ENCODE peak calls at places on chromosomes 7 and 10, in nine cellular contexts. One of them, this sample, is unnamed.

GRCh38 chr7:30412810-30413504 is 65.6 kb downstream of the NOD1 start:
- DNase-seq in activated naive CD4-positive, alpha-beta T cell treated with anti-CD3 and anti-CD28 coated beads, Interleukin-2, amount 10 ng/mL, durations not matched to agents 7 days and 5 days: no peak
- DNase-seq in activated CD8-positive, alpha-beta memory T cell treated with anti-CD3 and anti-CD28 coated beads, Interleukin-2, amount 50 U/mL, for 4 hours: no peak
- DNase-seq in M059J: peak; percentile 88
- DNase-seq in stimulated activated naive B cell treated with anti-CD40 and anti-IgM and Interleukin-4, amounts not matched to agents 10 μg/mL and 1 μg/mL and 100 μg/mL, for 72 hours: no peak
- DNase-seq in endothelial cell: peak; percentile 35
- DNase-seq in tibial nerve: peak; percentile 53
- DNase-seq in activated B cell treated with CpG ODN at 0.5 μM for 24 hours: no peak
- DNase-seq in PC-3: peak; percentile 85
- DNase-seq in this sample: peak; percentile 73

GRCh38 chr10:95406651-95407280 is 116.0 kb upstream of the PDLIM1 start:
- DNase-seq in activated CD8-positive, alpha-beta memory T cell treated with anti-CD3 and anti-CD28 coated beads, Interleukin-2, amount 50 U/mL, for 4 hours: no peak
- DNase-seq in activated B cell treated with CpG ODN at 0.5 μM for 24 hours: no peak
- DNase-seq in activated naive CD4-positive, alpha-beta T cell treated with anti-CD3 and anti-CD28 coated beads, Interleukin-2, amount 10 ng/mL, durations not matched to agents 7 days and 5 days: no peak
- DNase-seq in tibial nerve: peak; percentile 47
- DNase-seq in PC-3: peak; percentile 91
- DNase-seq in endothelial cell: no peak
- DNase-seq in stimulated activated naive B cell treated with anti-CD40 and anti-IgM and Interleukin-4, amounts not matched to agents 10 μg/mL and 1 μg/mL and 100 μg/mL, for 72 hours: no peak
- DNase-seq in M059J: peak; percentile 89
- DNase-seq in this sample: no peak

GRCh38 chr7:37510043-37510634 is 61.5 kb upstream of the ELMO1 start:
- DNase-seq in tibial nerve: no peak
- DNase-seq in activated B cell treated with CpG ODN at 0.5 μM for 24 hours: no peak
- DNase-seq in PC-3: peak; percentile 11
- DNase-seq in activated CD8-positive, alpha-beta memory T cell treated with anti-CD3 and anti-CD28 coated beads, Interleukin-2, amount 50 U/mL, for 4 hours: no peak
- DNase-seq in activated naive CD4-positive, alpha-beta T cell treated with anti-CD3 and anti-CD28 coated beads, Interleukin-2, amount 10 ng/mL, durations not matched to agents 7 days and 5 days: peak; percentile 34
- DNase-seq in stimulated activated naive B cell treated with anti-CD40 and anti-IgM and Interleukin-4, amounts not matched to agents 10 μg/mL and 1 μg/mL and 100 μg/mL, for 72 hours: no peak
- DNase-seq in endothelial cell: peak; percentile 36
- DNase-seq in M059J: peak; percentile 14
- DNase-seq in this sample: no peak

GRCh38 chr10:7610017-7610416 is 56.7 kb downstream of the ITIH5 start:
- DNase-seq in activated naive CD4-positive, alpha-beta T cell treated with anti-CD3 and anti-CD28 coated beads, Interleukin-2, amount 10 ng/mL, durations not matched to agents 7 days and 5 days: no peak
- DNase-seq in tibial nerve: no peak
- DNase-seq in activated B cell treated with CpG ODN at 0.5 μM for 24 hours: no peak
- DNase-seq in endothelial cell: no peak
- DNase-seq in M059J: no peak
- DNase-seq in activated CD8-positive, alpha-beta memory T cell treated with anti-CD3 and anti-CD28 coated beads, Interleukin-2, amount 50 U/mL, for 4 hours: no peak
- DNase-seq in stimulated activated naive B cell treated with anti-CD40 and anti-IgM and Interleukin-4, amounts not matched to agents 10 μg/mL and 1 μg/mL and 100 μg/mL, for 72 hours: no peak
- DNase-seq in PC-3: no peak
- DNase-seq in this sample: no peak

GRCh38 chr7:102953421-102953820 is 40.6 kb downstream of the LRRC17 start:
- DNase-seq in PC-3: no peak
- DNase-seq in activated B cell treated with CpG ODN at 0.5 μM for 24 hours: no peak
- DNase-seq in activated CD8-positive, alpha-beta memory T cell treated with anti-CD3 and anti-CD28 coated beads, Interleukin-2, amount 50 U/mL, for 4 hours: no peak
- DNase-seq in activated naive CD4-positive, alpha-beta T cell treated with anti-CD3 and anti-CD28 coated beads, Interleukin-2, amount 10 ng/mL, durations not matched to agents 7 days and 5 days: no peak
- DNase-seq in stimulated activated naive B cell treated with anti-CD40 and anti-IgM and Interleukin-4, amounts not matched to agents 10 μg/mL and 1 μg/mL and 100 μg/mL, for 72 hours: no peak
- DNase-seq in M059J: no peak
- DNase-seq in endothelial cell: no peak
- DNase-seq in tibial nerve: no peak
- DNase-seq in this sample: no peak

GRCh38 chr7:112065758-112066157 is 140.4 kb downstream of the DOCK4 start:
- DNase-seq in endothelial cell: no peak
- DNase-seq in M059J: no peak
- DNase-seq in activated B cell treated with CpG ODN at 0.5 μM for 24 hours: no peak
- DNase-seq in PC-3: no peak
- DNase-seq in stimulated activated naive B cell treated with anti-CD40 and anti-IgM and Interleukin-4, amounts not matched to agents 10 μg/mL and 1 μg/mL and 100 μg/mL, for 72 hours: no peak
- DNase-seq in tibial nerve: no peak
- DNase-seq in activated CD8-positive, alpha-beta memory T cell treated with anti-CD3 and anti-CD28 coated beads, Interleukin-2, amount 50 U/mL, for 4 hours: no peak
- DNase-seq in activated naive CD4-positive, alpha-beta T cell treated with anti-CD3 and anti-CD28 coated beads, Interleukin-2, amount 10 ng/mL, durations not matched to agents 7 days and 5 days: no peak
- DNase-seq in this sample: no peak

GRCh38 chr10:127612-128432 is 7.4 kb upstream of the ZMYND11 start:
- DNase-seq in endothelial cell: peak; percentile 18
- DNase-seq in PC-3: no peak
- DNase-seq in activated B cell treated with CpG ODN at 0.5 μM for 24 hours: no peak
- DNase-seq in M059J: no peak
- DNase-seq in activated CD8-positive, alpha-beta memory T cell treated with anti-CD3 and anti-CD28 coated beads, Interleukin-2, amount 50 U/mL, for 4 hours: no peak
- DNase-seq in activated naive CD4-positive, alpha-beta T cell treated with anti-CD3 and anti-CD28 coated beads, Interleukin-2, amount 10 ng/mL, durations not matched to agents 7 days and 5 days: peak; percentile 49
- DNase-seq in stimulated activated naive B cell treated with anti-CD40 and anti-IgM and Interleukin-4, amounts not matched to agents 10 μg/mL and 1 μg/mL and 100 μg/mL, for 72 hours: peak; percentile 37
- DNase-seq in tibial nerve: no peak
- DNase-seq in this sample: no peak

GRCh38 chr10:59708816-59709471 is 706 bp downstream of the SLC16A9 start:
- DNase-seq in activated B cell treated with CpG ODN at 0.5 μM for 24 hours: peak; percentile 19
- DNase-seq in endothelial cell: peak; percentile 39
- DNase-seq in tibial nerve: no peak
- DNase-seq in M059J: no peak
- DNase-seq in stimulated activated naive B cell treated with anti-CD40 and anti-IgM and Interleukin-4, amounts not matched to agents 10 μg/mL and 1 μg/mL and 100 μg/mL, for 72 hours: no peak
- DNase-seq in activated CD8-positive, alpha-beta memory T cell treated with anti-CD3 and anti-CD28 coated beads, Interleukin-2, amount 50 U/mL, for 4 hours: no peak
- DNase-seq in activated naive CD4-positive, alpha-beta T cell treated with anti-CD3 and anti-CD28 coated beads, Interleukin-2, amount 10 ng/mL, durations not matched to agents 7 days and 5 days: no peak
- DNase-seq in PC-3: peak; percentile 66
- DNase-seq in this sample: no peak

GRCh38 chr7:44373418-44373740 is 48.0 kb upstream of the CAMK2B start:
- DNase-seq in stimulated activated naive B cell treated with anti-CD40 and anti-IgM and Interleukin-4, amounts not matched to agents 10 μg/mL and 1 μg/mL and 100 μg/mL, for 72 hours: no peak
- DNase-seq in tibial nerve: no peak
- DNase-seq in PC-3: no peak
- DNase-seq in endothelial cell: no peak
- DNase-seq in M059J: no peak
- DNase-seq in activated CD8-positive, alpha-beta memory T cell treated with anti-CD3 and anti-CD28 coated beads, Interleukin-2, amount 50 U/mL, for 4 hours: no peak
- DNase-seq in activated naive CD4-positive, alpha-beta T cell treated with anti-CD3 and anti-CD28 coated beads, Interleukin-2, amount 10 ng/mL, durations not matched to agents 7 days and 5 days: no peak
- DNase-seq in activated B cell treated with CpG ODN at 0.5 μM for 24 hours: no peak
- DNase-seq in this sample: no peak

GRCh38 chr7:55211721-55212120 is 153.4 kb upstream of the LANCL2 start:
- DNase-seq in tibial nerve: no peak
- DNase-seq in endothelial cell: no peak
- DNase-seq in M059J: no peak
- DNase-seq in activated CD8-positive, alpha-beta memory T cell treated with anti-CD3 and anti-CD28 coated beads, Interleukin-2, amount 50 U/mL, for 4 hours: no peak
- DNase-seq in PC-3: no peak
- DNase-seq in stimulated activated naive B cell treated with anti-CD40 and anti-IgM and Interleukin-4, amounts not matched to agents 10 μg/mL and 1 μg/mL and 100 μg/mL, for 72 hours: no peak
- DNase-seq in activated naive CD4-positive, alpha-beta T cell treated with anti-CD3 and anti-CD28 coated beads, Interleukin-2, amount 10 ng/mL, durations not matched to agents 7 days and 5 days: no peak
- DNase-seq in activated B cell treated with CpG ODN at 0.5 μM for 24 hours: no peak
- DNase-seq in this sample: no peak

GRCh38 chr7:503575-504111 is 16.0 kb downstream of the PDGFA start:
- DNase-seq in activated naive CD4-positive, alpha-beta T cell treated with anti-CD3 and anti-CD28 coated beads, Interleukin-2, amount 10 ng/mL, durations not matched to agents 7 days and 5 days: no peak
- DNase-seq in PC-3: no peak
- DNase-seq in M059J: no peak
- DNase-seq in activated B cell treated with CpG ODN at 0.5 μM for 24 hours: no peak
- DNase-seq in tibial nerve: no peak
- DNase-seq in stimulated activated naive B cell treated with anti-CD40 and anti-IgM and Interleukin-4, amounts not matched to agents 10 μg/mL and 1 μg/mL and 100 μg/mL, for 72 hours: no peak
- DNase-seq in endothelial cell: no peak
- DNase-seq in activated CD8-positive, alpha-beta memory T cell treated with anti-CD3 and anti-CD28 coated beads, Interleukin-2, amount 50 U/mL, for 4 hours: no peak
- DNase-seq in this sample: no peak

GRCh38 chr7:7895754-7896153 is 72.8 kb upstream of the GLCCI1 start:
- DNase-seq in tibial nerve: no peak
- DNase-seq in PC-3: no peak
- DNase-seq in activated naive CD4-positive, alpha-beta T cell treated with anti-CD3 and anti-CD28 coated beads, Interleukin-2, amount 10 ng/mL, durations not matched to agents 7 days and 5 days: no peak
- DNase-seq in endothelial cell: no peak
- DNase-seq in M059J: no peak
- DNase-seq in activated B cell treated with CpG ODN at 0.5 μM for 24 hours: no peak
- DNase-seq in stimulated activated naive B cell treated with anti-CD40 and anti-IgM and Interleukin-4, amounts not matched to agents 10 μg/mL and 1 μg/mL and 100 μg/mL, for 72 hours: no peak
- DNase-seq in activated CD8-positive, alpha-beta memory T cell treated with anti-CD3 and anti-CD28 coated beads, Interleukin-2, amount 50 U/mL, for 4 hours: no peak
- DNase-seq in this sample: no peak

GRCh38 chr10:119119400-119119799 is 15.5 kb downstream of the DENND10 start:
- DNase-seq in endothelial cell: no peak
- DNase-seq in stimulated activated naive B cell treated with anti-CD40 and anti-IgM and Interleukin-4, amounts not matched to agents 10 μg/mL and 1 μg/mL and 100 μg/mL, for 72 hours: no peak
- DNase-seq in PC-3: no peak
- DNase-seq in activated B cell treated with CpG ODN at 0.5 μM for 24 hours: no peak
- DNase-seq in tibial nerve: no peak
- DNase-seq in M059J: no peak
- DNase-seq in activated CD8-positive, alpha-beta memory T cell treated with anti-CD3 and anti-CD28 coated beads, Interleukin-2, amount 50 U/mL, for 4 hours: no peak
- DNase-seq in activated naive CD4-positive, alpha-beta T cell treated with anti-CD3 and anti-CD28 coated beads, Interleukin-2, amount 10 ng/mL, durations not matched to agents 7 days and 5 days: no peak
- DNase-seq in this sample: no peak

GRCh38 chr7:3157541-3158287 is 114.0 kb upstream of the CARD11 start:
- DNase-seq in PC-3: no peak
- DNase-seq in M059J: peak; percentile 65
- DNase-seq in activated CD8-positive, alpha-beta memory T cell treated with anti-CD3 and anti-CD28 coated beads, Interleukin-2, amount 50 U/mL, for 4 hours: no peak
- DNase-seq in stimulated activated naive B cell treated with anti-CD40 and anti-IgM and Interleukin-4, amounts not matched to agents 10 μg/mL and 1 μg/mL and 100 μg/mL, for 72 hours: no peak
- DNase-seq in endothelial cell: no peak
- DNase-seq in tibial nerve: no peak
- DNase-seq in activated naive CD4-positive, alpha-beta T cell treated with anti-CD3 and anti-CD28 coated beads, Interleukin-2, amount 10 ng/mL, durations not matched to agents 7 days and 5 days: no peak
- DNase-seq in activated B cell treated with CpG ODN at 0.5 μM for 24 hours: no peak
- DNase-seq in this sample: no peak

GRCh38 chr10:106660550-106660949 is 504.0 kb downstream of the SORCS1 start:
- DNase-seq in activated CD8-positive, alpha-beta memory T cell treated with anti-CD3 and anti-CD28 coated beads, Interleukin-2, amount 50 U/mL, for 4 hours: no peak
- DNase-seq in activated naive CD4-positive, alpha-beta T cell treated with anti-CD3 and anti-CD28 coated beads, Interleukin-2, amount 10 ng/mL, durations not matched to agents 7 days and 5 days: no peak
- DNase-seq in M059J: no peak
- DNase-seq in activated B cell treated with CpG ODN at 0.5 μM for 24 hours: no peak
- DNase-seq in stimulated activated naive B cell treated with anti-CD40 and anti-IgM and Interleukin-4, amounts not matched to agents 10 μg/mL and 1 μg/mL and 100 μg/mL, for 72 hours: no peak
- DNase-seq in endothelial cell: no peak
- DNase-seq in PC-3: no peak
- DNase-seq in tibial nerve: no peak
- DNase-seq in this sample: no peak

GRCh38 chr10:62180677-62181076 is 88.0 kb downstream of the RTKN2 start:
- DNase-seq in stimulated activated naive B cell treated with anti-CD40 and anti-IgM and Interleukin-4, amounts not matched to agents 10 μg/mL and 1 μg/mL and 100 μg/mL, for 72 hours: no peak
- DNase-seq in activated naive CD4-positive, alpha-beta T cell treated with anti-CD3 and anti-CD28 coated beads, Interleukin-2, amount 10 ng/mL, durations not matched to agents 7 days and 5 days: no peak
- DNase-seq in activated CD8-positive, alpha-beta memory T cell treated with anti-CD3 and anti-CD28 coated beads, Interleukin-2, amount 50 U/mL, for 4 hours: no peak
- DNase-seq in endothelial cell: no peak
- DNase-seq in M059J: no peak
- DNase-seq in activated B cell treated with CpG ODN at 0.5 μM for 24 hours: no peak
- DNase-seq in PC-3: no peak
- DNase-seq in tibial nerve: no peak
- DNase-seq in this sample: no peak

GRCh38 chr7:132102942-132103341 is 473.3 kb downstream of the PLXNA4 start:
- DNase-seq in M059J: no peak
- DNase-seq in stimulated activated naive B cell treated with anti-CD40 and anti-IgM and Interleukin-4, amounts not matched to agents 10 μg/mL and 1 μg/mL and 100 μg/mL, for 72 hours: no peak
- DNase-seq in endothelial cell: no peak
- DNase-seq in activated naive CD4-positive, alpha-beta T cell treated with anti-CD3 and anti-CD28 coated beads, Interleukin-2, amount 10 ng/mL, durations not matched to agents 7 days and 5 days: no peak
- DNase-seq in PC-3: no peak
- DNase-seq in activated CD8-positive, alpha-beta memory T cell treated with anti-CD3 and anti-CD28 coated beads, Interleukin-2, amount 50 U/mL, for 4 hours: no peak
- DNase-seq in tibial nerve: no peak
- DNase-seq in activated B cell treated with CpG ODN at 0.5 μM for 24 hours: no peak
- DNase-seq in this sample: no peak